ENCODE peak calls at places on chromosomes 12 and 14, in six cellular contexts. H, F, B, W, M and X are unnamed samples.

GRCh38 chr14:77139540-77140342 is 1.9 kb downstream of the ZDHHC22 start:
- DNase-seq in H (peak), F (peak), B (peak), W (peak), M (peak), X (peak)

GRCh38 chr12:132319359-132319950 is 9.9 kb downstream of the GALNT9 start:
- DNase-seq in H (peak), F (no peak), B (no peak), W (no peak), M (no peak), X (no peak)

GRCh38 chr12:66092559-66093269 is 37.8 kb downstream of the LLPH start:
- DNase-seq in H (no peak), F (no peak), B (peak), W (peak), M (no peak), X (no peak)

GRCh38 chr14:102046337-102047278 is 40.2 kb downstream of the HSP90AA1 start:
- DNase-seq in H (peak), F (no peak), B (peak), W (no peak), M (peak), X (peak)

GRCh38 chr14:101925152-101925551 is 39.2 kb upstream of the DYNC1H1 start:
- DNase-seq in H (no peak), F (no peak), B (no peak), W (no peak), M (no peak), X (no peak)

GRCh38 chr12:115400011-115400410 is 716.0 kb upstream of the TBX3 start:
- DNase-seq in H (no peak), F (no peak), B (no peak), W (no peak), M (no peak), X (no peak)

GRCh38 chr12:80490329-80490728 is 46.3 kb downstream of the PTPRQ start:
- DNase-seq in H (no peak), F (no peak), B (no peak), W (no peak), M (no peak), X (no peak)

GRCh38 chr12:100391856-100392255 is 35.0 kb downstream of the SLC17A8 start:
- DNase-seq in H (no peak), F (no peak), B (no peak), W (no peak), M (no peak), X (no peak)

GRCh38 chr14:81211844-81212243 is 8.9 kb downstream of the GTF2A1 start:
- DNase-seq in H (no peak), F (no peak), B (peak), W (no peak), M (peak), X (peak)

GRCh38 chr12:121388421-121388981 is 11.4 kb upstream of the RNF34 start:
- DNase-seq in H (no peak), F (no peak), B (peak), W (no peak), M (no peak), X (no peak)

GRCh38 chr12:51098611-51099010 is 15.2 kb upstream of the CSRNP2 start:
- DNase-seq in H (no peak), F (no peak), B (no peak), W (no peak), M (no peak), X (no peak)

GRCh38 chr12:123938679-123939480 is 33.8 kb downstream of the CCDC92 start:
- DNase-seq in H (no peak), F (no peak), B (no peak), W (no peak), M (no peak), X (no peak)

GRCh38 chr12:57237952-57238853 is 8.7 kb downstream of the SHMT2 start:
- DNase-seq in H (no peak), F (peak), B (no peak), W (no peak), M (peak), X (peak)

GRCh38 chr12:53759261-53759660 is 7.5 kb upstream of the CISTR start:
- DNase-seq in H (no peak), F (no peak), B (no peak), W (no peak), M (no peak), X (no peak)

GRCh38 chr12:118377005-118377890 is 893 bp downstream of the SUDS3 start:
- DNase-seq in H (no peak), F (no peak), B (no peak), W (peak), M (no peak), X (peak)

GRCh38 chr12:120618954-120619615 is 21.3 kb upstream of the CABP1 start:
- DNase-seq in H (no peak), F (no peak), B (no peak), W (no peak), M (no peak), X (no peak)

GRCh38 chr12:10562306-10562933 is 51.0 kb downstream of the MAGOHB start:
- DNase-seq in H (no peak), F (peak), B (peak), W (peak), M (no peak), X (peak)

GRCh38 chr12:57047981-57048380 is 1.9 kb downstream of the MYO1A start:
- DNase-seq in H (no peak), F (no peak), B (no peak), W (no peak), M (no peak), X (no peak)

GRCh38 chr12:7907009-7907408 is 29.0 kb downstream of the SLC2A3 start:
- DNase-seq in H (peak), F (peak), B (peak), W (no peak), M (no peak), X (no peak)

GRCh38 chr12:120574106-120574505 is 7.1 kb downstream of the POP5 start:
- DNase-seq in H (no peak), F (no peak), B (no peak), W (no peak), M (no peak), X (no peak)

GRCh38 chr12:6553051-6553868 is 2.6 kb downstream of the IFFO1 start:
- DNase-seq in H (no peak), F (no peak), B (peak), W (no peak), M (peak), X (peak)